ENCODE peak calls at places on chromosomes 5 and 9, in six cellular contexts. W is stomach, G is heart left ventricle, L is transverse colon, T is uterus, A is upper lobe of left lung. B is an unnamed sample.
A peak's percentile ranks its signal among the peaks of the same experiment; 100 is the strongest.

GRCh38 chr5:98106116-98107088 is 667.1 kb upstream of the RGMB start:
- DNase-seq in G (no peak), T (no peak), A (no peak), L (no peak), W (no peak), B (no peak)

GRCh38 chr5:180704362-180704761 is 35.5 kb downstream of the OR2Y1 start:
- DNase-seq in T (no peak), G (no peak), L (no peak), A (no peak), W (no peak), B (no peak)

GRCh38 chr5:39092581-39093350 is 18.6 kb upstream of the RICTOR start:
- DNase-seq in A (no peak), T (no peak), G (no peak), L (no peak), W (no peak), B (no peak)

GRCh38 chr5:139795074-139796001 is at the start of gene PSD2:
- DNase-seq in W (peak; percentile 39), G (no peak), L (no peak), T (peak; percentile 35), A (no peak), B (no peak)

GRCh38 chr9:12648921-12649320 is 44.3 kb upstream of the TYRP1 start:
- DNase-seq in W (no peak), T (no peak), L (no peak), A (no peak), G (no peak), B (no peak)

GRCh38 chr9:78261403-78262001 is 25.6 kb downstream of the CEP78 start:
- DNase-seq in G (no peak), A (no peak), L (no peak), T (no peak), W (no peak), B (no peak)

GRCh38 chr9:91714020-91714721 is 235.9 kb downstream of the ROR2 start:
- DNase-seq in A (peak; percentile 66), L (peak; percentile 78), W (peak; percentile 74), T (peak; percentile 79), G (peak; percentile 86), B (no peak)

GRCh38 chr5:12322042-12322441 is 417.8 kb upstream of the CTNND2 start:
- DNase-seq in A (no peak), W (no peak), G (no peak), T (no peak), L (no peak), B (no peak)

GRCh38 chr9:114319147-114319546 is 3.8 kb upstream of the ORM1 start:
- DNase-seq in L (no peak), T (no peak), W (no peak), G (no peak), A (peak; percentile 31), B (no peak)

GRCh38 chr9:101586651-101587050 is 8.1 kb downstream of the PPP3R2 start:
- DNase-seq in W (no peak), T (no peak), A (no peak), L (no peak), G (no peak), B (no peak)

GRCh38 chr9:135961811-135962695 is 880 bp upstream of the UBAC1 start:
- DNase-seq in G (no peak), W (no peak), L (no peak), A (no peak), T (no peak), B (no peak)

GRCh38 chr9:5425006-5425628 is 12.6 kb downstream of the PLGRKT start:
- DNase-seq in T (no peak), A (no peak), W (no peak), G (no peak), L (no peak), B (no peak)

GRCh38 chr5:33457817-33458216 is 17.1 kb downstream of the TARS1 start:
- DNase-seq in G (no peak), A (no peak), W (no peak), L (no peak), T (no peak), B (no peak)
- TF ChIP-seq POLR2A in G (no peak), A (no peak), W (no peak), L (no peak), T (no peak), B (no peak)

DNA sequence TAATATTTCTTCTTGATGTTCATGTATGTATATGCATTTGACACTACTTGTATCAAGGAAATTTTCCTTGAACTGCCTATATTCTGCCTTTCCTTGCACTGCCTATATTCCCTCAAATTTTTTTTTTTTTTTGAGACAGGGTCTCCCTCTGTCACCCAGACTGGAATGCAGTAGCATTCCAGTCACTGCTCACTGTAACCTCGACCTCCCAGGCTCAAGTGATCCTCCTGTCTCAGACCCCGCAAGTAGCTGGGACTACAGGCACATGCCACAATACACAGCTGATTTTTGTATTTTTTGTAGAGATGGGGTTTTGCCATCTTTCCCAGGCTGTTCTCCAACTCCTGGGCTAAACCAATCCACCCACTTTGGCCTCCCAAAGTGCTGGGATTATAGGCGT is 4.1 kb downstream of the HMGCS1 start:
- DNase-seq in L (no peak), W (no peak), A (no peak), G (no peak), T (no peak), B (no peak)
- H3K4me3 ChIP-seq in L (no peak overlapping the region), W (no peak overlapping the region), A (peak overlapping the region; percentile 69), G (no peak overlapping the region), T (no peak overlapping the region), B (no peak overlapping the region)

DNA sequence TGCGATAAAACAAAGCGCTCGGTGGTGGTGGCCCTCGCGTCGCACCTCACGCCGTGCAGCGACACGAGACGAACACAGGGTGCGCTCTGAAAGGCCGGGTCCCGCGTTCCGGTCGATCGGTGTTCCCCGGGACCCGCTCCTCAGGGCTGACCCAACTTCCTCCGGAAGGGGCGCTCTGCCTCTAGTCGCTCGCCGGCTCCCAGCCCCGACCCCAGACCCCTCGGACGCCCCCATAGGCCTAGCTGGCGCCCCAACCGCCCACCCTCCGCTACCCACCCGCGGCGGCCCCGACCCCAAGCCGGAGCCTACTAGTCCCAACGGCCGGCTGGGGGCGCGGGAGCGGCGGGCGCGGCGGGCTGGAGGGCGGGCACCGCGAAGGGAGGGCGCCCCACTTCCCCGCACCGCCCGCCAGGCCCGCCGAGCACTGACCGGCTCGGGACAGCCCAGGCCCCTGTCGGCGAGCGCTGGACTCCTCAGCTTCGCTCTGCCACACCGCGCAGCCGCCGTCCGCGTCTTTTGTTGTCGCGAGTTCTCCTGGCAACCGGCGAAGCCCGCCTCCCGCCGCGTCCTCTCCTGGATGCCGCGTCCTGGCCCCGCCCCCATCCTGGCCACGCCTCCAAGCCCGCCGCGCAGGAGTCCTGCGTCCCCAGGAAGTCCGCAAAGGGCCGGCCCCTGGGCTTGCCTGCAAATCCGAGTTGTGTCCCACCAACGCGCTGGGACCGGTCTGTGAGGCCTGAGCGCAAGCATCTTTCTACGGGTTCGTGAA is at the start of gene KIF27:
- DNase-seq in T (peak; percentile 99), L (peak; percentile 99), A (peak; percentile 100), G (peak; percentile 100), W (peak; percentile 99), B (peak; percentile 100)
- TF ChIP-seq CTCF in T (peak; percentile 51), L (peak; percentile 37), A (peak; percentile 65), G (peak; percentile 49), W (peak; percentile 14), B (no peak)

GRCh38 chr5:86617756-86618577 is at the start of gene COX7C:
- DNase-seq in T (peak; percentile 92), A (peak; percentile 92), G (peak; percentile 93), L (peak; percentile 95), W (peak; percentile 93), B (peak; percentile 96)
- TF ChIP-seq POLR2A in T (peak; percentile 77), A (peak; percentile 70), G (peak; percentile 85), L (peak; percentile 94), W (peak; percentile 18), B (peak; percentile 46)

DNA sequence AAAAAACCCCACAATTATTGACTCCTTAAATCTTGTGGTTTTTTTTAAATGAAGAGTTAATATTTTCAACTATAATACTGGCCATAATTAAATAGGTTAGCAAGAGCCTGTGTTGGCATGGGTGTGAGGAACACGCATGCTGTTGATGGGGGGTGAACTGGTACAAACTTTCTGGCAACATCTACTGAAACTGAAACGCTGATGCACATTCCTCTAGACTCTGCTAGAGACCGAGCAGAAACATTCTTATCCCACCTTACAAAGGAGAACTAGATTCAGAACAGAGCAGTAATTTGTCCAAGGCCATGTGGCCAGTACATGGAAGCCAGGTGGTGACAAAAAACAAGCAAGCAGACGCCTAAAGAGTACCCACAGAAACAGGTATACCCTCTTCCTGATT is 2.4 kb downstream of the BICD2 start:
- DNase-seq in A (no peak), T (no peak), W (no peak), G (no peak), L (no peak), B (no peak)
- H3K4me3 ChIP-seq in A (peak overlapping the region; percentile 83), T (no peak overlapping the region), W (no peak overlapping the region), G (no peak overlapping the region), L (no peak overlapping the region), B (no peak overlapping the region)

DNA sequence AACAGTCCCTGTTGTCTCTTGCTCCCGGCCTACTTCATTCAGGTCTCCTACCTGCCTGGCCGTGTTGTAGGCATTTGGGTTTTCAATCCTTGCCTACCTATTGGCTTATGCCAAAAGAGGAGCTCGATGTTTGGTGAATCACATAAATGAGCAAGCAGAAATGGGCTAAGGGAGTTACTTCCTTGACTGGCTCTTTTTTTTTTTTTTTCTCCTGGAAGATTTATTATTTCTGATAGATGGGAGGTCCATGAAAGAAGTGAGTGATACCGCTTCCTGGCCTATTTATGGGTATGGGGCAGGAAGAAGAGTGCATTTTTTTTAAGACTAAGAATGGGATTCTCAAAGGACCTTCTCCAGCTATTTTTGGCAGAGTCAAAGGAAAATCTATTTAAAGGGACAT is 294.0 kb downstream of the ARHGAP26 start:
- DNase-seq in L (no peak), W (no peak), A (no peak), T (no peak), G (no peak), B (no peak)
- TF ChIP-seq CTCF in L (no peak), W (no peak), A (no peak), T (no peak), G (no peak), B (no peak)

GRCh38 chr5:177446184-177447065 is at the start of gene PRR7:
- DNase-seq in L (peak; percentile 67), W (peak; percentile 66), G (peak; percentile 67), A (peak; percentile 40), T (peak; percentile 60), B (no peak)
- TF ChIP-seq POLR2A in L (peak; percentile 40), W (no peak), G (no peak), A (no peak), T (no peak), B (no peak)

DNA sequence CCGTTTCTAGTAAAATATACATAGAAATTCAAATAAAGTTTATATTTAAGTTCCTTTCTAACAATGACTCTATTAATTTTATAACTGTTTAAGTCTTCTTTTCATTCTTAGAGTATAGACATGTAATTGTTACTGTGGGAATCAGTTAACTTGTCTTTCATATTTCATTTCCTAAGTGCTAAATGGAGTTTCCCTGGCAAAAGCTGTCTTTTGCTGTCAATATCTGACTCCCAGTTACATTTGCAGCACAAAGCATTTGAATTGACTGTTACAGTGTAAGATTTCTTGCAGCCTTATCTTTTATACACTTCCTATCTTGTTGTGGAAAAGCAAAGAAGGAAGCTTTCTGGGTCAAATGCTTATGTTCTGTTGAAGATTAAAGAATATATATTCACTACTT is 1026.3 kb downstream of the CDH9 start:
- DNase-seq in T (no peak), W (no peak), G (no peak), L (no peak), A (no peak), B (no peak)
- H3K4me3 ChIP-seq in T (no peak overlapping the region), W (no peak overlapping the region), G (no peak overlapping the region), L (no peak overlapping the region), A (no peak overlapping the region), B (no peak overlapping the region)